ENCODE peak calls at places on chromosomes 3 and 15, in four cellular contexts. N, D, S and E are unnamed samples. For H3K4me1, the result is how much of the 10 kb centered on the place peaks cover.

GRCh38 chr3:39334205-39334604 is 4.7 kb downstream of the CCR8 start:
- DNase-seq in N (no peak), S (no peak), D (no peak), E (no peak)

GRCh38 chr3:25831578-25831977 is 41.7 kb downstream of the OXSM start:
- DNase-seq in N (peak), S (no peak), D (peak), E (peak)

GRCh38 chr3:33027091-33027490 is 69.9 kb downstream of the GLB1 start:
- DNase-seq in D (no peak), S (no peak), N (no peak), E (no peak)

GRCh38 chr3:31392568-31392967 is 140.2 kb upstream of the STT3B start:
- DNase-seq in D (no peak), N (no peak), S (no peak), E (no peak)

GRCh38 chr3:140196970-140197369 is 262.0 kb downstream of the CLSTN2 start:
- DNase-seq in S (no peak), N (no peak), D (no peak), E (no peak)

GRCh38 chr15:48628832-48629231 is 16.7 kb downstream of the FBN1 start:
- DNase-seq in S (no peak), D (no peak), N (no peak), E (no peak)

GRCh38 chr3:901953-902778 is 190.7 kb upstream of the CNTN6 start:
- DNase-seq in N (peak), S (no peak), D (no peak), E (no peak)

GRCh38 chr3:145639880-145640279 is 521.1 kb downstream of the PLOD2 start:
- DNase-seq in D (no peak), N (no peak), S (no peak), E (no peak)

GRCh38 chr3:36303286-36303685 is 77.0 kb upstream of the STAC start:
- DNase-seq in D (no peak), N (no peak), S (no peak), E (no peak)

GRCh38 chr15:69414702-69415161 is 583 bp downstream of the KIF23 start:
- DNase-seq in D (peak), S (no peak), N (peak), E (peak)

GRCh38 chr3:98573231-98573728 is 20.1 kb downstream of the CPOX start:
- DNase-seq in S (no peak), D (no peak), N (peak), E (no peak)

GRCh38 chr3:46496745-46497555 is 826 bp upstream of the RTP3 start:
- DNase-seq in N (peak), S (peak), D (peak), E (peak)

GRCh38 chr3:172203522-172204258 is 164.3 kb downstream of the FNDC3B start:
- DNase-seq in D (no peak), S (no peak), N (no peak), E (no peak)

DNA sequence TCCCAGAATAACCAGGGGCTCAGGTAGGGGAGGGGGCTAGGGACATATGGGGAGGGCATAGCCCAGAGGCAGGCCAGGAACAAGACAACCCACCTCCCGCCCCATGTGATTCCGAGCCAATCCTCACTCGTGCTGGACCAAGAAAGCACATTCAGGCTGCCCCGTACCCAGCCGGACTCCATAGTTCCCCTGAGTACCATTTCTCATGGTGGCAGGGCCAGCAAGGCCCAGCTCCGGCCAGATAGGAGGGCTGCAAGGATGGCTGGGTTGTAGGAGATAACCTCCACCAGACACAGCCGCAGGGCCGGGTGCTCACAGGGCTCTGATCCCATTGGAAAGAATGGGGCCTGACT is 11.4 kb downstream of the SEMA7A start:
- DNase-seq in S (no peak), N (no peak), D (peak), E (no peak)
- H3K4me1 ChIP-seq in S (under half), N (half or more), D (under half), E (under half)

GRCh38 chr15:25435474-25436243 is 3.2 kb downstream of the UBE3A start:
- DNase-seq in D (no peak), S (no peak), N (no peak), E (no peak)
- H3K4me1 ChIP-seq in D (under half), S (under half), N (under half), E (under half)

GRCh38 chr15:43826029-43826507 is 734 bp upstream of the WDR76 start:
- DNase-seq in D (no peak), S (no peak), N (peak), E (no peak)
- H3K4me1 ChIP-seq in D (under half), S (under half), N (under half), E (under half)

GRCh38 chr3:61915296-61915695 is 353.9 kb downstream of the PTPRG start:
- DNase-seq in N (no peak), S (no peak), D (no peak), E (no peak)
- H3K4me1 ChIP-seq in N (under half), S (under half), D (under half), E (under half)

GRCh38 chr15:29919380-29919881 is 97.2 kb upstream of the TJP1 start:
- DNase-seq in S (no peak), D (no peak), N (no peak), E (no peak)
- H3K4me1 ChIP-seq in S (under half), D (under half), N (under half), E (under half)

GRCh38 chr15:80497221-80497620 is 93.0 kb downstream of the ARNT2 start:
- DNase-seq in D (no peak), N (no peak), S (no peak), E (no peak)

GRCh38 chr15:80494311-80494710 is 90.1 kb downstream of the ARNT2 start:
- DNase-seq in S (no peak), D (no peak), N (no peak), E (no peak)

GRCh38 chr15:80492874-80493273 is 88.7 kb downstream of the ARNT2 start:
- DNase-seq in D (no peak), N (no peak), S (no peak), E (no peak)

GRCh38 chr15:80496101-80496500 is 91.9 kb downstream of the ARNT2 start:
- DNase-seq in D (no peak), N (no peak), S (no peak), E (no peak)

DNA sequence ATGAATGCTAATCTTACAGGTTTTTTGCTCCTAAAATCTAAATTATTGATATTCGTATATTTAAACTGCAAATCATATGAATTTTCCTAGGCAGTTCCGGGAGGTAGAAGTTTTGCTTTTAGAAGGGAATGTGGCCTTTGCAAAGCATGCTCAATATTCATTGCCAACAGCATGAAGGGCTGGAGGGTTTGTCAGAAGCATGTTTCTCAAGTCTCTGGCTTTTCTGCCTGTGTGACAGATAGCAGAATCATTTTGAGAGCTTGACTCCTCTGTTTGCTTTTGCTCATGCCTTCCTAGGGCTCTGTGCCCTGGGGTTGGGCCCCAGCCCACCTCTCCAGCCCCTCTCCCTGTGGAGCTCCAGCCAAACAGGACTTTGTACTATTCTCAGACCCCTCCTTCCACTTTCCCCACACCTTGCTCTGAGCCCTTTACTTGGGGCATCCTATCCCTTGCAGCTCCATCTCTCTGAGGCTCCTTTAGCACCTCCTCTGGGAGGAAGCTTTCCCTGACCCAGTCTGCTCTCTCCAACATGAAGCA is 91.3 kb downstream of the ARNT2 start:
- DNase-seq in N (no peak), D (no peak), S (no peak), E (no peak)
- H3K4me1 ChIP-seq in N (under half), D (under half), S (under half), E (under half)